ENCODE peak calls at places on chromosomes 5 and 9, in seven cellular contexts. F, M, S, G, T, R and E are unnamed samples.

GRCh38 chr9:129343697-129344375 is 165.8 kb upstream of the IER5L start:
- DNase-seq in F (peak; percentile 43), M (no peak), S (peak; percentile 74), G (no peak), T (peak; percentile 83), R (peak; percentile 92), E (no peak)

GRCh38 chr5:164296603-164297080 is 791.2 kb downstream of the MAT2B start:
- DNase-seq in F (no peak), M (no peak), S (no peak), G (peak; percentile 18), T (no peak), R (peak; percentile 18), E (no peak)

GRCh38 chr5:169814522-169814921 is 165.8 kb downstream of the INSYN2B start:
- DNase-seq in F (no peak), M (no peak), S (no peak), G (peak; percentile 26), T (no peak), R (no peak), E (no peak)

GRCh38 chr5:175743676-175744210 is 85.9 kb downstream of the HRH2 start:
- DNase-seq in F (no peak), M (no peak), S (no peak), G (peak; percentile 7), T (no peak), R (no peak), E (no peak)

GRCh38 chr5:136007271-136007670 is 21.5 kb upstream of the TGFBI start:
- DNase-seq in F (no peak), M (no peak), S (no peak), G (no peak), T (no peak), R (no peak), E (no peak)

GRCh38 chr9:114958021-114958846 is 27.8 kb upstream of the TNFSF8 start:
- DNase-seq in F (peak; percentile 7), M (peak; percentile 13), S (peak; percentile 36), G (no peak), T (peak; percentile 47), R (peak; percentile 79), E (no peak)

GRCh38 chr5:56200856-56201638 is 32.1 kb downstream of the ANKRD55 start:
- DNase-seq in F (peak; percentile 72), M (peak; percentile 80), S (peak; percentile 76), G (peak; percentile 78), T (no peak), R (peak; percentile 54), E (peak; percentile 58)

GRCh38 chr9:97373311-97373710 is 38.6 kb upstream of the TDRD7 start:
- DNase-seq in F (peak; percentile 21), M (peak; percentile 90), S (no peak), G (no peak), T (no peak), R (no peak), E (no peak)

GRCh38 chr5:176776916-176777315 is 33.4 kb upstream of the UNC5A start:
- DNase-seq in F (no peak), M (no peak), S (no peak), G (no peak), T (no peak), R (no peak), E (no peak)

GRCh38 chr5:127838661-127839060 is 135.5 kb downstream of the CCDC192 start:
- DNase-seq in F (no peak), M (no peak), S (no peak), G (peak; percentile 64), T (no peak), R (no peak), E (no peak)

GRCh38 chr5:113199122-113199905 is 222.7 kb downstream of the DCP2 start:
- DNase-seq in F (no peak), M (no peak), S (no peak), G (peak; percentile 86), T (no peak), R (no peak), E (no peak)

GRCh38 chr5:160262151-160262550 is 32.8 kb downstream of the FABP6 start:
- DNase-seq in F (no peak), M (peak; percentile 57), S (no peak), G (no peak), T (no peak), R (no peak), E (no peak)

GRCh38 chr5:117713585-117714198 is 1139.1 kb upstream of the SEMA6A start:
- DNase-seq in F (no peak), M (no peak), S (no peak), G (no peak), T (no peak), R (no peak), E (no peak)

GRCh38 chr5:131973089-131973712 is 27.7 kb upstream of the MEIKIN start:
- DNase-seq in F (no peak), M (no peak), S (no peak), G (no peak), T (no peak), R (peak; percentile 26), E (no peak)

GRCh38 chr9:79684059-79684458 is 112.3 kb downstream of the TLE4 start:
- DNase-seq in F (no peak), M (no peak), S (no peak), G (no peak), T (no peak), R (no peak), E (no peak)

GRCh38 chr5:93572773-93573626 is 8.0 kb downstream of the NR2F1-AS1 start:
- DNase-seq in F (no peak), M (no peak), S (no peak), G (no peak), T (no peak), R (no peak), E (no peak)

GRCh38 chr9:114619205-114619758 is 8.2 kb downstream of the TMEM268 start:
- DNase-seq in F (peak; percentile 84), M (no peak), S (no peak), G (no peak), T (no peak), R (no peak), E (peak; percentile 82)

GRCh38 chr5:116897291-116897690 is 322.7 kb upstream of the SEMA6A start:
- DNase-seq in F (no peak), M (no peak), S (no peak), G (no peak), T (no peak), R (no peak), E (no peak)

GRCh38 chr5:170601608-170602007 is 97.8 kb downstream of the KCNIP1 start:
- DNase-seq in F (no peak), M (no peak), S (no peak), G (no peak), T (no peak), R (no peak), E (no peak)

GRCh38 chr9:38334234-38334633 is 58.3 kb upstream of the ALDH1B1 start:
- DNase-seq in F (no peak), M (no peak), S (no peak), G (no peak), T (no peak), R (no peak), E (no peak)

GRCh38 chr5:149618581-149619248 is 37.4 kb downstream of the ARHGEF37 start:
- DNase-seq in F (no peak), M (peak; percentile 64), S (peak; percentile 50), G (peak; percentile 72), T (peak; percentile 69), R (no peak), E (peak; percentile 36)

GRCh38 chr9:31776471-31776870 is 608.0 kb upstream of the ACO1 start:
- DNase-seq in F (no peak), M (no peak), S (peak; percentile 46), G (no peak), T (no peak), R (no peak), E (peak; percentile 33)

GRCh38 chr5:124996764-124997077 is 250.3 kb upstream of the ZNF608 start:
- DNase-seq in F (no peak), M (no peak), S (no peak), G (peak; percentile 56), T (no peak), R (no peak), E (no peak)

GRCh38 chr9:136244116-136244775 is 1.4 kb downstream of the QSOX2 start:
- DNase-seq in F (no peak), M (no peak), S (no peak), G (no peak), T (no peak), R (no peak), E (no peak)

GRCh38 chr5:164119806-164120440 is 614.5 kb downstream of the MAT2B start:
- DNase-seq in F (no peak), M (no peak), S (no peak), G (peak; percentile 56), T (no peak), R (no peak), E (no peak)

GRCh38 chr9:34430843-34431437 is 27.4 kb downstream of the FAM219A start:
- DNase-seq in F (peak; percentile 83), M (peak; percentile 25), S (peak; percentile 72), G (peak; percentile 85), T (peak; percentile 93), R (peak; percentile 62), E (peak; percentile 34)

GRCh38 chr5:68240196-68240595 is 24.6 kb downstream of the PIK3R1 start:
- DNase-seq in F (no peak), M (no peak), S (no peak), G (no peak), T (no peak), R (no peak), E (no peak)
- H3K9me3 ChIP-seq in F (no peaks in the 10 kb centered on the region), M (no peaks in the 10 kb centered on the region), S (no peaks in the 10 kb centered on the region), G (no peaks in the 10 kb centered on the region), T (no peaks in the 10 kb centered on the region), R (no peaks in the 10 kb centered on the region), E (no peaks in the 10 kb centered on the region)

GRCh38 chr9:138076650-138077009 is 199.0 kb downstream of the CACNA1B start:
- DNase-seq in F (no peak), M (no peak), S (no peak), G (no peak), T (no peak), R (no peak), E (no peak)
- H3K9me3 ChIP-seq in F (no peaks in the 10 kb centered on the region), M (no peaks in the 10 kb centered on the region), S (no peaks in the 10 kb centered on the region), G (peaks cover 71% of the 10 kb centered on the region), T (no peaks in the 10 kb centered on the region), R (no peaks in the 10 kb centered on the region), E (no peaks in the 10 kb centered on the region)

GRCh38 chr5:4447657-4448056 is 692.5 kb upstream of the ADAMTS16 start:
- DNase-seq in F (no peak), M (no peak), S (no peak), G (no peak), T (no peak), R (no peak), E (no peak)
- H3K9me3 ChIP-seq in F (no peaks in the 10 kb centered on the region), M (no peaks in the 10 kb centered on the region), S (no peaks in the 10 kb centered on the region), G (no peaks in the 10 kb centered on the region), T (peaks cover 6% of the 10 kb centered on the region), R (peaks cover 1% of the 10 kb centered on the region), E (no peaks in the 10 kb centered on the region)

GRCh38 chr9:125227761-125228160 is 13.4 kb downstream of the HSPA5 start:
- DNase-seq in F (no peak), M (no peak), S (no peak), G (no peak), T (no peak), R (no peak), E (no peak)
- H3K9me3 ChIP-seq in F (no peaks in the 10 kb centered on the region), M (no peaks in the 10 kb centered on the region), S (no peaks in the 10 kb centered on the region), G (no peaks in the 10 kb centered on the region), T (no peaks in the 10 kb centered on the region), R (no peaks in the 10 kb centered on the region), E (no peaks in the 10 kb centered on the region)

DNA sequence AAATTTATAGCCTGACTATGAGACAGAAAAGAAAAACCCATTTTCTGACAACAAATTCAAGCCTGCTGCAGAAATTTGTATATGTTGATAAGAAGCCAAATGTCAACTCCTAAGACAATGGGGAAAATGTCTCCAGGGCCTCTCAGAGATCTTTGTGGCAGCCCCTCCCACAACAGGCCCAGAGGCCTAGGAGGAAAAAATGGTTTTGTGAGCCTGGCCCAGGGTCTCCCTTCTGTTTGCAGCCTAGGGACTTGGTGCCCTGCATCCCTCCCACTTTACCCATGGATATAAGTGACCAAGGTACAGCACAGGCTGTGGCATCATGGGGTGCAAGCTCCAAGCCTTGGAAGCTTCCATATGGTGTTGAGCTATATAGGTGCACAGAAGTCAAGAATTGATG is 740.2 kb downstream of the SEMA5A start:
- DNase-seq in F (no peak), M (no peak), S (no peak), G (no peak), T (no peak), R (no peak), E (no peak)
- H3K9me3 ChIP-seq in F (no peaks in the 10 kb centered on the region), M (no peaks in the 10 kb centered on the region), S (no peaks in the 10 kb centered on the region), G (peaks cover 10% of the 10 kb centered on the region), T (peaks cover 16% of the 10 kb centered on the region), R (no peaks in the 10 kb centered on the region), E (no peaks in the 10 kb centered on the region)